ENCODE peak calls at places on chromosome 15, in nine cellular contexts. R is osteocyte; A is NCI-H345; Y is midbrain; D is activated CD4-positive, alpha-beta T cell treated with anti-CD3 and anti-CD28 coated beads, Interleukin-2, amount 10 ng/mL, durations not matched to agents 7 days and 5 days; M is SJSA1; C is foreskin fibroblast; B is progenitor cell of endocrine pancreas; F is neural progenitor cell. Q is an unnamed sample.

GRCh38 chr15:51244366-51244977 is 93.9 kb downstream of the CYP19A1 start:
- DNase-seq in R (no peak), A (no peak), Y (no peak), D (no peak), M (no peak), C (no peak), B (no peak), F (no peak), Q (peak; percentile 39)

GRCh38 chr15:70715840-70716510 is 47.4 kb downstream of the UACA start:
- DNase-seq in R (no peak), A (no peak), Y (no peak), D (no peak), M (no peak), C (no peak), B (no peak), F (no peak), Q (peak; percentile 78)

GRCh38 chr15:45555914-45556608 is 31.1 kb upstream of the BLOC1S6 start:
- DNase-seq in R (no peak), A (no peak), Y (no peak), D (no peak), M (no peak), C (no peak), B (no peak), F (no peak), Q (no peak)

GRCh38 chr15:78212008-78212407 is 22.4 kb downstream of the ACSBG1 start:
- DNase-seq in R (no peak), A (no peak), Y (no peak), D (no peak), M (no peak), C (no peak), B (no peak), F (no peak), Q (no peak)

GRCh38 chr15:101054991-101055390 is 135.8 kb downstream of the LRRK1 start:
- DNase-seq in R (no peak), A (no peak), Y (no peak), D (peak; percentile 5), M (peak; percentile 17), C (no peak), B (no peak), F (no peak), Q (no peak)

GRCh38 chr15:87493803-87494202 is 762.7 kb downstream of the NTRK3 start:
- DNase-seq in R (no peak), A (no peak), Y (no peak), D (no peak), M (no peak), C (no peak), B (no peak), F (no peak), Q (no peak)

GRCh38 chr15:50116477-50116876 is 2.6 kb downstream of the ATP8B4 start:
- DNase-seq in R (no peak), A (no peak), Y (no peak), D (no peak), M (no peak), C (no peak), B (no peak), F (peak; percentile 65), Q (peak; percentile 88)

GRCh38 chr15:81886586-81886985 is 159.2 kb downstream of the MEX3B start:
- DNase-seq in R (no peak), A (no peak), Y (no peak), D (no peak), M (no peak), C (no peak), B (no peak), F (no peak), Q (no peak)

GRCh38 chr15:31344824-31345605 is 18.4 kb downstream of the KLF13 start:
- DNase-seq in R (no peak), A (no peak), Y (no peak), D (no peak), M (no peak), C (no peak), B (no peak), F (no peak), Q (no peak)

GRCh38 chr15:87971076-87971475 is 285.5 kb downstream of the NTRK3 start:
- DNase-seq in R (no peak), A (no peak), Y (no peak), D (no peak), M (no peak), C (no peak), B (no peak), F (no peak), Q (no peak)

GRCh38 chr15:55485273-55485672 is 22.8 kb downstream of the DNAAF4 start:
- DNase-seq in R (no peak), A (no peak), Y (no peak), D (no peak), M (no peak), C (no peak), B (no peak), F (no peak), Q (no peak)

GRCh38 chr15:42140383-42141070 is 15.9 kb downstream of the PLA2G4F start:
- DNase-seq in R (no peak), A (no peak), Y (no peak), D (no peak), M (no peak), C (no peak), B (no peak), F (no peak), Q (peak; percentile 45)

GRCh38 chr15:25739687-25740121 is 123.4 kb downstream of the ATP10A start:
- DNase-seq in R (peak; percentile 83), A (no peak), Y (no peak), D (peak; percentile 59), M (peak; percentile 49), C (peak; percentile 38), B (no peak), F (peak; percentile 61), Q (peak; percentile 46)

GRCh38 chr15:80778964-80779657 is at the start of gene CEMIP:
- DNase-seq in R (peak; percentile 97), A (peak; percentile 79), Y (peak; percentile 80), D (peak; percentile 46), M (peak; percentile 70), C (peak; percentile 75), B (peak; percentile 84), F (peak; percentile 92), Q (peak; percentile 79)

GRCh38 chr15:98779463-98780071 is 131.2 kb downstream of the IGF1R start:
- DNase-seq in R (peak; percentile 87), A (peak; percentile 56), Y (peak; percentile 64), D (peak; percentile 78), M (peak; percentile 80), C (peak; percentile 62), B (peak; percentile 43), F (peak; percentile 88), Q (peak; percentile 97)

GRCh38 chr15:41558400-41559238 is at the start of gene TYRO3:
- DNase-seq in R (no peak), A (peak; percentile 48), Y (peak; percentile 77), D (peak; percentile 63), M (peak; percentile 70), C (peak; percentile 44), B (peak; percentile 51), F (peak; percentile 86), Q (peak; percentile 63)

GRCh38 chr15:92832992-92833438 is 67.1 kb upstream of the CHD2 start:
- DNase-seq in R (no peak), A (no peak), Y (peak; percentile 15), D (peak; percentile 27), M (no peak), C (no peak), B (no peak), F (no peak), Q (no peak)

GRCh38 chr15:40065166-40065565 is 26.2 kb upstream of the SRP14 start:
- DNase-seq in R (no peak), A (peak; percentile 35), Y (no peak), D (no peak), M (no peak), C (no peak), B (no peak), F (no peak), Q (no peak)

GRCh38 chr15:28919679-28920655 is 34.2 kb downstream of the APBA2 start:
- DNase-seq in R (no peak), A (no peak), Y (no peak), D (no peak), M (no peak), C (no peak), B (no peak), F (no peak), Q (no peak)

GRCh38 chr15:99207672-99208071 is 41.7 kb downstream of the TTC23 start:
- DNase-seq in R (no peak), A (no peak), Y (no peak), D (no peak), M (no peak), C (no peak), B (no peak), F (no peak), Q (no peak)

GRCh38 chr15:29695486-29696167 is 126.6 kb downstream of the TJP1 start:
- DNase-seq in R (no peak), A (no peak), Y (no peak), D (no peak), M (no peak), C (no peak), B (no peak), F (peak; percentile 49), Q (peak; percentile 62)

GRCh38 chr15:33448961-33449611 is 138.3 kb downstream of the RYR3 start:
- DNase-seq in R (no peak), A (no peak), Y (no peak), D (no peak), M (no peak), C (no peak), B (no peak), F (no peak), Q (peak; percentile 45)

GRCh38 chr15:62624541-62625399 is 417.8 kb upstream of the TPM1 start:
- DNase-seq in R (no peak), A (no peak), Y (no peak), D (no peak), M (no peak), C (peak; percentile 86), B (no peak), F (peak; percentile 29), Q (no peak)

GRCh38 chr15:74302821-74303359 is 64.6 kb downstream of the CYP11A1 start:
- DNase-seq in R (no peak), A (peak; percentile 42), Y (peak; percentile 3), D (peak; percentile 57), M (no peak), C (no peak), B (peak; percentile 53), F (peak; percentile 80), Q (peak; percentile 77)

GRCh38 chr15:75065467-75065850 is 42.1 kb downstream of the PPCDC start:
- DNase-seq in R (peak; percentile 77), A (peak; percentile 61), Y (no peak), D (no peak), M (no peak), C (no peak), B (no peak), F (no peak), Q (peak; percentile 23)

GRCh38 chr15:26087395-26087794 is 224.3 kb upstream of the ATP10A start:
- DNase-seq in R (no peak), A (no peak), Y (no peak), D (no peak), M (no peak), C (peak; percentile 7), B (no peak), F (no peak), Q (no peak)

GRCh38 chr15:32979710-32980109 is 214.8 kb downstream of the FMN1 start:
- DNase-seq in R (no peak), A (no peak), Y (no peak), D (no peak), M (peak; percentile 56), C (peak; percentile 94), B (no peak), F (peak; percentile 16), Q (no peak)

GRCh38 chr15:35674873-35675781 is 129.2 kb upstream of the DPH6 start:
- DNase-seq in R (no peak), A (peak; percentile 55), Y (no peak), D (no peak), M (no peak), C (peak; percentile 59), B (no peak), F (no peak), Q (no peak)